ENCODE peak calls at places on chromosomes 6 and 20, in four cellular contexts. C is K562, I is GM12878, Z is HepG2. K is an unnamed sample.

GRCh38 chr6:127855542-127856159 is 45.2 kb downstream of the THEMIS start:
- DNase-seq in C (no peak), I (no peak), Z (peak), K (peak)

GRCh38 chr20:36467076-36467999 is 74.0 kb upstream of the MYL9 start:
- DNase-seq in C (peak), I (no peak), Z (no peak), K (no peak)

GRCh38 chr20:25076731-25077609 is 5.0 kb downstream of the VSX1 start:
- DNase-seq in C (no peak), I (no peak), Z (peak), K (peak)

GRCh38 chr6:39221746-39222641 is 7.3 kb downstream of the KCNK5 start:
- DNase-seq in C (peak), I (no peak), Z (no peak), K (no peak)

GRCh38 chr6:97133071-97133470 is 149.9 kb downstream of the MMS22L start:
- DNase-seq in C (peak), I (no peak), Z (no peak), K (no peak)

GRCh38 chr20:35030136-35030535 is 62.5 kb downstream of the TRPC4AP start:
- DNase-seq in C (no peak), I (no peak), Z (no peak), K (no peak)

GRCh38 chr6:22845467-22845866 is 276.1 kb downstream of the HDGFL1 start:
- DNase-seq in C (no peak), I (no peak), Z (no peak), K (no peak)

GRCh38 chr6:128899651-128900050 is 16.7 kb downstream of the LAMA2 start:
- DNase-seq in C (no peak), I (no peak), Z (no peak), K (no peak)

GRCh38 chr20:22770240-22770800 is 185.9 kb upstream of the FOXA2 start:
- DNase-seq in C (no peak), I (no peak), Z (no peak), K (no peak)

GRCh38 chr6:130012728-130013127 is 5.7 kb upstream of the L3MBTL3 start:
- DNase-seq in C (no peak), I (no peak), Z (no peak), K (no peak)

GRCh38 chr20:52484438-52484837 is 292.9 kb upstream of the ZFP64 start:
- DNase-seq in C (no peak), I (no peak), Z (no peak), K (no peak)

GRCh38 chr6:42777126-42777822 is 4.6 kb upstream of the BICRAL start:
- DNase-seq in C (no peak), I (peak), Z (peak), K (no peak)

GRCh38 chr6:129667034-129667433 is 42.9 kb downstream of the ARHGAP18 start:
- DNase-seq in C (no peak), I (no peak), Z (no peak), K (no peak)

GRCh38 chr6:46993846-46994245 is 48.3 kb downstream of the ADGRF1 start:
- DNase-seq in C (no peak), I (no peak), Z (peak), K (no peak)

GRCh38 chr6:116263353-116263752 is 9.5 kb upstream of the TSPYL4 start:
- DNase-seq in C (no peak), I (no peak), Z (no peak), K (no peak)

GRCh38 chr6:160201056-160201455 is 57.6 kb downstream of the SLC22A2 start:
- DNase-seq in C (no peak), I (no peak), Z (no peak), K (no peak)

GRCh38 chr6:96015791-96016776 is at the start of gene FUT9:
- DNase-seq in C (no peak), I (no peak), Z (no peak), K (peak)
- TF ChIP-seq TARDBP in C (no peak), I (no peak), Z (no peak), K (no peak)

GRCh38 chr20:21048841-21049273 is 57.3 kb downstream of the LINC00237 start:
- DNase-seq in C (peak), I (no peak), Z (peak), K (peak)
- TF ChIP-seq TARDBP in C (no peak), I (no peak), Z (no peak), K (no peak)

GRCh38 chr6:84581494-84582259 is 182.7 kb downstream of the TBX18 start:
- DNase-seq in C (no peak), I (no peak), Z (no peak), K (no peak)

GRCh38 chr6:84579404-84579803 is 185.0 kb downstream of the TBX18 start:
- DNase-seq in C (no peak), I (no peak), Z (no peak), K (no peak)

GRCh38 chr6:84588697-84589080 is 175.7 kb downstream of the TBX18 start:
- DNase-seq in C (no peak), I (no peak), Z (no peak), K (no peak)

GRCh38 chr6:84583784-84584183 is 180.6 kb downstream of the TBX18 start:
- DNase-seq in C (no peak), I (no peak), Z (no peak), K (no peak)

GRCh38 chr6:84582997-84583396 is 181.4 kb downstream of the TBX18 start:
- DNase-seq in C (no peak), I (no peak), Z (no peak), K (no peak)
- TF ChIP-seq TARDBP in C (no peak), I (no peak), Z (no peak), K (no peak)

GRCh38 chr6:168212322-168212721 is 107.3 kb downstream of the DACT2 start:
- DNase-seq in C (no peak), I (no peak), Z (no peak), K (no peak)
- TF ChIP-seq TARDBP in C (no peak), I (no peak), Z (no peak), K (no peak)

GRCh38 chr6:15888798-15889772 is 226.3 kb upstream of the DTNBP1 start:
- DNase-seq in C (peak), I (no peak), Z (no peak), K (no peak)

GRCh38 chr6:15897063-15897934 is 231.6 kb upstream of the MYLIP start:
- DNase-seq in C (peak), I (no peak), Z (no peak), K (no peak)

GRCh38 chr6:15892369-15892768 is 229.5 kb upstream of the DTNBP1 start:
- DNase-seq in C (no peak), I (no peak), Z (no peak), K (no peak)

GRCh38 chr6:15894973-15895858 is 232.4 kb upstream of the DTNBP1 start:
- DNase-seq in C (no peak), I (no peak), Z (no peak), K (no peak)

GRCh38 chr6:15893556-15894253 is 230.9 kb upstream of the DTNBP1 start:
- DNase-seq in C (peak), I (no peak), Z (peak), K (peak)
- TF ChIP-seq TARDBP in C (no peak), I (no peak), Z (no peak), K (no peak)

GRCh38 chr6:122339661-122340060 is 59.8 kb upstream of the HSF2 start:
- DNase-seq in C (no peak), I (no peak), Z (no peak), K (no peak)

GRCh38 chr6:122337645-122338044 is 61.8 kb upstream of the HSF2 start:
- DNase-seq in C (no peak), I (no peak), Z (no peak), K (no peak)
- TF ChIP-seq TARDBP in C (no peak), I (no peak), Z (no peak), K (no peak)

K was measured in HEK293T.